ENCODE peak calls at places on chromosomes 11 and 22, in nine cellular contexts. One of them, this sample, is unnamed.

GRCh38 chr11:396948-397548 is 3.0 kb downstream of the PKP3 start:
- DNase-seq in Peyer's patch: no peak
- DNase-seq in midbrain: peak; percentile 2
- DNase-seq in CD4-positive, alpha-beta T cell: no peak
- DNase-seq in left ventricle myocardium inferior: peak; percentile 71
- DNase-seq in BE2C: peak; percentile 56
- DNase-seq in renal cortical epithelial cell: peak; percentile 45
- DNase-seq in T-helper 9 cell: no peak
- DNase-seq in lower leg skin: no peak
- DNase-seq in this sample: no peak

GRCh38 chr11:21115999-21116398 is 446.6 kb downstream of the NELL1 start:
- DNase-seq in CD4-positive, alpha-beta T cell: no peak
- DNase-seq in midbrain: no peak
- DNase-seq in renal cortical epithelial cell: no peak
- DNase-seq in Peyer's patch: no peak
- DNase-seq in lower leg skin: no peak
- DNase-seq in BE2C: no peak
- DNase-seq in T-helper 9 cell: no peak
- DNase-seq in left ventricle myocardium inferior: no peak
- DNase-seq in this sample: no peak

GRCh38 chr22:42078469-42079318 is 806 bp upstream of the SMDT1 start:
- DNase-seq in BE2C: no peak
- DNase-seq in midbrain: peak; percentile 66
- DNase-seq in left ventricle myocardium inferior: no peak
- DNase-seq in T-helper 9 cell: no peak
- DNase-seq in renal cortical epithelial cell: no peak
- DNase-seq in lower leg skin: no peak
- DNase-seq in CD4-positive, alpha-beta T cell: no peak
- DNase-seq in Peyer's patch: no peak
- DNase-seq in this sample: no peak

GRCh38 chr22:19868773-19869471 is 14.2 kb upstream of the GNB1L start:
- DNase-seq in BE2C: peak; percentile 6
- DNase-seq in T-helper 9 cell: no peak
- DNase-seq in left ventricle myocardium inferior: peak; percentile 6
- DNase-seq in midbrain: peak; percentile 34
- DNase-seq in renal cortical epithelial cell: no peak
- DNase-seq in CD4-positive, alpha-beta T cell: peak; percentile 28
- DNase-seq in lower leg skin: no peak
- DNase-seq in Peyer's patch: peak; percentile 55
- DNase-seq in this sample: no peak

GRCh38 chr22:32622004-32622761 is 147.6 kb downstream of the FBXO7 start:
- DNase-seq in T-helper 9 cell: no peak
- DNase-seq in Peyer's patch: no peak
- DNase-seq in midbrain: no peak
- DNase-seq in CD4-positive, alpha-beta T cell: no peak
- DNase-seq in renal cortical epithelial cell: peak; percentile 69
- DNase-seq in lower leg skin: peak; percentile 70
- DNase-seq in BE2C: no peak
- DNase-seq in left ventricle myocardium inferior: peak; percentile 62
- DNase-seq in this sample: no peak

GRCh38 chr22:45318558-45319318 is 9.0 kb downstream of the FAM118A start:
- DNase-seq in midbrain: no peak
- DNase-seq in T-helper 9 cell: peak; percentile 58
- DNase-seq in lower leg skin: no peak
- DNase-seq in left ventricle myocardium inferior: no peak
- DNase-seq in BE2C: no peak
- DNase-seq in renal cortical epithelial cell: no peak
- DNase-seq in CD4-positive, alpha-beta T cell: peak; percentile 46
- DNase-seq in Peyer's patch: no peak
- DNase-seq in this sample: peak; percentile 62

GRCh38 chr11:106159846-106160245 is 82.4 kb downstream of the AASDHPPT start:
- DNase-seq in BE2C: no peak
- DNase-seq in midbrain: no peak
- DNase-seq in CD4-positive, alpha-beta T cell: no peak
- DNase-seq in renal cortical epithelial cell: peak; percentile 6
- DNase-seq in Peyer's patch: no peak
- DNase-seq in lower leg skin: no peak
- DNase-seq in left ventricle myocardium inferior: no peak
- DNase-seq in T-helper 9 cell: no peak
- DNase-seq in this sample: no peak

GRCh38 chr11:72069787-72070251 is 10.5 kb downstream of the NUMA1 start:
- DNase-seq in midbrain: peak; percentile 34
- DNase-seq in lower leg skin: peak; percentile 84
- DNase-seq in Peyer's patch: peak; percentile 74
- DNase-seq in left ventricle myocardium inferior: peak; percentile 79
- DNase-seq in CD4-positive, alpha-beta T cell: no peak
- DNase-seq in BE2C: peak; percentile 47
- DNase-seq in renal cortical epithelial cell: peak; percentile 95
- DNase-seq in T-helper 9 cell: no peak
- DNase-seq in this sample: no peak

GRCh38 chr22:37990302-37990701 is 5.9 kb upstream of the SOX10 start:
- DNase-seq in CD4-positive, alpha-beta T cell: no peak
- DNase-seq in midbrain: no peak
- DNase-seq in BE2C: no peak
- DNase-seq in Peyer's patch: no peak
- DNase-seq in lower leg skin: no peak
- DNase-seq in T-helper 9 cell: no peak
- DNase-seq in renal cortical epithelial cell: no peak
- DNase-seq in left ventricle myocardium inferior: peak; percentile 46
- DNase-seq in this sample: no peak

GRCh38 chr22:39620924-39621690 is 50.6 kb downstream of the CACNA1I start:
- DNase-seq in midbrain: no peak
- DNase-seq in lower leg skin: no peak
- DNase-seq in T-helper 9 cell: no peak
- DNase-seq in BE2C: no peak
- DNase-seq in left ventricle myocardium inferior: no peak
- DNase-seq in renal cortical epithelial cell: no peak
- DNase-seq in CD4-positive, alpha-beta T cell: no peak
- DNase-seq in Peyer's patch: no peak
- DNase-seq in this sample: no peak

GRCh38 chr11:9561279-9561982 is 12.0 kb upstream of the WEE1 start:
- DNase-seq in midbrain: no peak
- DNase-seq in CD4-positive, alpha-beta T cell: no peak
- DNase-seq in left ventricle myocardium inferior: no peak
- DNase-seq in Peyer's patch: no peak
- DNase-seq in lower leg skin: no peak
- DNase-seq in renal cortical epithelial cell: no peak
- DNase-seq in BE2C: no peak
- DNase-seq in T-helper 9 cell: no peak
- DNase-seq in this sample: no peak

GRCh38 chr22:38239101-38239761 is 33.6 kb downstream of the TMEM184B start:
- DNase-seq in CD4-positive, alpha-beta T cell: no peak
- DNase-seq in Peyer's patch: no peak
- DNase-seq in lower leg skin: no peak
- DNase-seq in left ventricle myocardium inferior: no peak
- DNase-seq in midbrain: peak; percentile 89
- DNase-seq in renal cortical epithelial cell: peak; percentile 83
- DNase-seq in T-helper 9 cell: no peak
- DNase-seq in BE2C: no peak
- DNase-seq in this sample: no peak

GRCh38 chr11:44726278-44727113 is at the start of gene TSPAN18:
- DNase-seq in CD4-positive, alpha-beta T cell: peak; percentile 46
- DNase-seq in lower leg skin: no peak
- DNase-seq in T-helper 9 cell: peak; percentile 28
- DNase-seq in midbrain: no peak
- DNase-seq in BE2C: peak; percentile 29
- DNase-seq in renal cortical epithelial cell: no peak
- DNase-seq in left ventricle myocardium inferior: peak; percentile 31
- DNase-seq in Peyer's patch: no peak
- DNase-seq in this sample: no peak

GRCh38 chr11:88552377-88553029 is 215.0 kb upstream of the CTSC start:
- DNase-seq in BE2C: peak; percentile 59
- DNase-seq in midbrain: peak; percentile 3
- DNase-seq in CD4-positive, alpha-beta T cell: peak; percentile 47
- DNase-seq in renal cortical epithelial cell: peak; percentile 56
- DNase-seq in lower leg skin: no peak
- DNase-seq in Peyer's patch: no peak
- DNase-seq in T-helper 9 cell: peak; percentile 39
- DNase-seq in left ventricle myocardium inferior: no peak
- DNase-seq in this sample: peak; percentile 34

GRCh38 chr22:45891021-45891421 is 85.9 kb downstream of the WNT7B start:
- DNase-seq in left ventricle myocardium inferior: peak; percentile 16
- DNase-seq in midbrain: no peak
- DNase-seq in T-helper 9 cell: no peak
- DNase-seq in renal cortical epithelial cell: no peak
- DNase-seq in BE2C: peak; percentile 27
- DNase-seq in Peyer's patch: no peak
- DNase-seq in lower leg skin: no peak
- DNase-seq in CD4-positive, alpha-beta T cell: no peak
- DNase-seq in this sample: no peak

GRCh38 chr11:30585892-30586250 is 282 bp downstream of the MPPED2 start:
- DNase-seq in midbrain: peak; percentile 16
- DNase-seq in renal cortical epithelial cell: no peak
- DNase-seq in Peyer's patch: no peak
- DNase-seq in T-helper 9 cell: no peak
- DNase-seq in lower leg skin: no peak
- DNase-seq in CD4-positive, alpha-beta T cell: no peak
- DNase-seq in left ventricle myocardium inferior: peak; percentile 37
- DNase-seq in BE2C: no peak
- DNase-seq in this sample: no peak

GRCh38 chr22:29147241-29147919 is 58.3 kb upstream of the EMID1 start:
- DNase-seq in CD4-positive, alpha-beta T cell: peak; percentile 25
- DNase-seq in Peyer's patch: no peak
- DNase-seq in lower leg skin: no peak
- DNase-seq in renal cortical epithelial cell: no peak
- DNase-seq in T-helper 9 cell: no peak
- DNase-seq in BE2C: no peak
- DNase-seq in left ventricle myocardium inferior: no peak
- DNase-seq in midbrain: peak; percentile 36
- DNase-seq in this sample: no peak

GRCh38 chr11:134760957-134761356 is 348.9 kb upstream of the B3GAT1 start:
- DNase-seq in T-helper 9 cell: no peak
- DNase-seq in BE2C: no peak
- DNase-seq in Peyer's patch: no peak
- DNase-seq in left ventricle myocardium inferior: no peak
- DNase-seq in lower leg skin: no peak
- DNase-seq in CD4-positive, alpha-beta T cell: no peak
- DNase-seq in midbrain: no peak
- DNase-seq in renal cortical epithelial cell: no peak
- DNase-seq in this sample: no peak

GRCh38 chr11:34641981-34642380 is 21.1 kb downstream of the EHF start:
- DNase-seq in renal cortical epithelial cell: no peak
- DNase-seq in CD4-positive, alpha-beta T cell: no peak
- DNase-seq in left ventricle myocardium inferior: no peak
- DNase-seq in midbrain: no peak
- DNase-seq in Peyer's patch: peak; percentile 60
- DNase-seq in T-helper 9 cell: no peak
- DNase-seq in BE2C: no peak
- DNase-seq in lower leg skin: no peak
- DNase-seq in this sample: no peak

GRCh38 chr11:33692013-33692504 is 8.6 kb downstream of the C11orf91 start:
- DNase-seq in left ventricle myocardium inferior: peak; percentile 47
- DNase-seq in midbrain: peak; percentile 82
- DNase-seq in renal cortical epithelial cell: peak; percentile 99
- DNase-seq in T-helper 9 cell: no peak
- DNase-seq in lower leg skin: peak; percentile 77
- DNase-seq in BE2C: no peak
- DNase-seq in Peyer's patch: no peak
- DNase-seq in CD4-positive, alpha-beta T cell: no peak
- DNase-seq in this sample: no peak

This sample was measured in CD8-positive, alpha-beta T cell.